ENCODE peak calls at places on chromosomes 16 and 17, in five cellular contexts. One of them, this sample, is unnamed.

GRCh38 chr16:48481772-48482171 is 96.6 kb upstream of the SIAH1 start:
- DNase-seq in Peyer's patch: no peak
- DNase-seq in transverse colon: no peak
- DNase-seq in cardiac fibroblast: no peak
- DNase-seq in ascending aorta: no peak
- DNase-seq in this sample: no peak

GRCh38 chr17:36151891-36152638 is 24.4 kb downstream of the TBC1D3B start:
- DNase-seq in Peyer's patch: no peak
- DNase-seq in transverse colon: no peak
- DNase-seq in cardiac fibroblast: no peak
- DNase-seq in ascending aorta: no peak
- DNase-seq in this sample: no peak

GRCh38 chr17:4559851-4560820 is at the start of gene GGT6:
- DNase-seq in Peyer's patch: no peak
- DNase-seq in transverse colon: peak
- DNase-seq in cardiac fibroblast: no peak
- DNase-seq in ascending aorta: no peak
- DNase-seq in this sample: no peak

GRCh38 chr16:367333-367903 is 2.9 kb downstream of the MRPL28 start:
- DNase-seq in Peyer's patch: no peak
- DNase-seq in transverse colon: no peak
- DNase-seq in cardiac fibroblast: no peak
- DNase-seq in ascending aorta: no peak
- DNase-seq in this sample: no peak

GRCh38 chr16:9102943-9103342 is 11.5 kb downstream of the HAPSTR1 start:
- DNase-seq in Peyer's patch: no peak
- DNase-seq in transverse colon: no peak
- DNase-seq in cardiac fibroblast: no peak
- DNase-seq in ascending aorta: no peak
- DNase-seq in this sample: no peak

GRCh38 chr17:83149761-83150251 is 70.4 kb downstream of the METRNL start:
- DNase-seq in Peyer's patch: no peak
- DNase-seq in transverse colon: no peak
- DNase-seq in cardiac fibroblast: no peak
- DNase-seq in ascending aorta: no peak
- DNase-seq in this sample: no peak

GRCh38 chr17:2695961-2696760 is 15.4 kb downstream of the CLUH start:
- DNase-seq in Peyer's patch: no peak
- DNase-seq in transverse colon: peak
- DNase-seq in cardiac fibroblast: no peak
- DNase-seq in ascending aorta: peak
- DNase-seq in this sample: peak

GRCh38 chr16:8892101-8892575 is 10.0 kb downstream of the LITAFD start:
- DNase-seq in Peyer's patch: peak
- DNase-seq in transverse colon: no peak
- DNase-seq in cardiac fibroblast: no peak
- DNase-seq in ascending aorta: no peak
- DNase-seq in this sample: no peak

GRCh38 chr17:48791128-48792032 is 25.6 kb downstream of the TTLL6 start:
- DNase-seq in Peyer's patch: peak
- DNase-seq in transverse colon: peak
- DNase-seq in cardiac fibroblast: peak
- DNase-seq in ascending aorta: no peak
- DNase-seq in this sample: peak

GRCh38 chr16:7304932-7305331 is 27.7 kb upstream of the RBFOX1 start:
- DNase-seq in Peyer's patch: no peak
- DNase-seq in transverse colon: no peak
- DNase-seq in cardiac fibroblast: no peak
- DNase-seq in ascending aorta: no peak
- DNase-seq in this sample: no peak

GRCh38 chr16:77700846-77701245 is 21.5 kb upstream of the NUDT7 start:
- DNase-seq in Peyer's patch: no peak
- DNase-seq in transverse colon: no peak
- DNase-seq in cardiac fibroblast: no peak
- DNase-seq in ascending aorta: no peak
- DNase-seq in this sample: no peak

GRCh38 chr16:13113786-13114185 is 212.4 kb downstream of the SHISA9 start:
- DNase-seq in Peyer's patch: no peak
- DNase-seq in transverse colon: no peak
- DNase-seq in cardiac fibroblast: no peak
- DNase-seq in ascending aorta: no peak
- DNase-seq in this sample: no peak
- TF ChIP-seq CTCF in Peyer's patch: no peak
- TF ChIP-seq CTCF in transverse colon: no peak
- TF ChIP-seq CTCF in cardiac fibroblast: no peak
- TF ChIP-seq CTCF in ascending aorta: no peak
- TF ChIP-seq CTCF in this sample: no peak

DNA sequence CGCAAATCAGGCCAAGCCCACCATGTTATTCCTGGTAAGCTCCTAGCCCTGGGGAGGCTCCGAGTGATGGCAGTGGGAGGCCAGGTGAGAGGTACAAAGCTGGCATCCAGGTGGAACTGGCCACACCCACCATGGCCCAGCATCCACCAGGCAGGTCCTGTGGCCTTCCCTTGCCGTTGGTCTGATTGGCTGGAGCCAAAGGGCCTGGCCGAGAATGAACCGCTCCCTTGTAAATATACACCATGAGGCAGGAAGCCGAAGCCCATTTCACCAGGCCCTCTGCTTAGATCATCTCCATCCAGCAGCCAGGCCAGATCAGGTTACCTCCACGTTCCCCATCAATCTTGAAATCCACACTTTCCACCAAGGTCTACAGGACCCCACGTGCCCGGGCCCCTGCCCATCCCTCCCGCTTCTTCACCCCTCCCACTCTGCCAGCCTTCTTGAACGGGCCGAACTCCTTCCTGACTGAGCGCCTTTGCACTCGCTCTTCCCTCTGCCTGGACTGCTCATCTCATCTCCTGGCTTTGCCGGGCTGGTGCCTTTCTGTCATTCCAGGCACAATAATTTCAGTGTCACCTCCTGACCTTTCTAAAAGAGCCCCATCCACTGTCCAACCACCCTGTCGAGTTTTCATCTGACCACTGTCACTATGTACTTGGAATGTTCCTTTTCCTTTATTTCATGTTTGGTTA is 5.8 kb downstream of the SOCS1 start:
- DNase-seq in Peyer's patch: no peak
- DNase-seq in transverse colon: no peak
- DNase-seq in cardiac fibroblast: peak
- DNase-seq in ascending aorta: no peak
- DNase-seq in this sample: no peak
- TF ChIP-seq CTCF in Peyer's patch: no peak
- TF ChIP-seq CTCF in transverse colon: no peak
- TF ChIP-seq CTCF in cardiac fibroblast: no peak
- TF ChIP-seq CTCF in ascending aorta: no peak
- TF ChIP-seq CTCF in this sample: no peak

GRCh38 chr17:54968954-54969400 is 412 bp downstream of the STXBP4 start:
- DNase-seq in Peyer's patch: no peak
- DNase-seq in transverse colon: peak
- DNase-seq in cardiac fibroblast: peak
- DNase-seq in ascending aorta: no peak
- DNase-seq in this sample: no peak

GRCh38 chr17:54971147-54971546 is 2.6 kb downstream of the STXBP4 start:
- DNase-seq in Peyer's patch: no peak
- DNase-seq in transverse colon: no peak
- DNase-seq in cardiac fibroblast: no peak
- DNase-seq in ascending aorta: no peak
- DNase-seq in this sample: no peak

GRCh38 chr17:54969658-54970572 is 1.4 kb downstream of the STXBP4 start:
- DNase-seq in Peyer's patch: no peak
- DNase-seq in transverse colon: no peak
- DNase-seq in cardiac fibroblast: no peak
- DNase-seq in ascending aorta: no peak
- DNase-seq in this sample: no peak

GRCh38 chr17:54967621-54968258 is 714 bp downstream of the COX11 start:
- DNase-seq in Peyer's patch: no peak
- DNase-seq in transverse colon: peak
- DNase-seq in cardiac fibroblast: peak
- DNase-seq in ascending aorta: no peak
- DNase-seq in this sample: no peak

DNA sequence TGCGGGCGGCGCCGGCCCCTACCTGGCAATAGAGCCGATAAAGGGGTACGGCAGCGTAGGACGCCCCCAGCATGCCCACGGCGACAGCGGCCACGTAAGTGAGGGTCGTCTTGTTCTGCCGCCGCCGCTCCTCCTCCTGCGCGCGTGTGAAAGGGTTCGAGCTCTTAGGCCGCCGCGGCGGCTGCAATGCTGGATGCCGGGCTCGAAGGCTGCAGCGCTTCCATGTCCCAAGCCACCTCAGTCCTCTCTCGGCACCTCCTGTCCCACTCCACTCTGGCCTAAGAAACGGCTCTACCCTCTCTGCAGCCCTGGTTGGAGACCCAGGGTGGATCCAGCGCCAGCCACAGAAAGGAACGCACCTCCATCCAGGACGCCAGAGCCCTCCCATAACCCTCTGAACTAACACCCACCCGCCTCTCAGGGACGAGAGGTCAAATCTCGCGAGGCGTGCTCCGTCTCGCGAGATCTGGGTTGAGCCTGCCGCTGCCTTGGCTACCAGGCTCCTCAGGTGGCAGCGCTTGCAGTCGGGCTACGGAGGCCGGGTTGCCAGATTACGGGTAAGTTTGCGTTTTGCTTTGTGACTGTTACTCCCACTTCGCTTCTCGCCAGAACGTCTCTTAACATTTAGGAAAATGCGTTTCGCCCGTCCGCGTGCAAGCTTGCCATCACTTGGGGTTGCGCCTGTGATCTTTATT is at the start of the genes COX11 and STXBP4:
- DNase-seq in Peyer's patch: peak
- DNase-seq in transverse colon: peak
- DNase-seq in cardiac fibroblast: peak
- DNase-seq in ascending aorta: peak
- DNase-seq in this sample: peak
- TF ChIP-seq CTCF in Peyer's patch: no peak
- TF ChIP-seq CTCF in transverse colon: peak
- TF ChIP-seq CTCF in cardiac fibroblast: peak
- TF ChIP-seq CTCF in ascending aorta: no peak
- TF ChIP-seq CTCF in this sample: no peak

GRCh38 chr16:84919267-84919666 is 92.1 kb downstream of the ZDHHC7 start:
- DNase-seq in Peyer's patch: no peak
- DNase-seq in transverse colon: no peak
- DNase-seq in cardiac fibroblast: no peak
- DNase-seq in ascending aorta: no peak
- DNase-seq in this sample: no peak
- TF ChIP-seq CTCF in Peyer's patch: no peak
- TF ChIP-seq CTCF in transverse colon: no peak
- TF ChIP-seq CTCF in cardiac fibroblast: no peak
- TF ChIP-seq CTCF in ascending aorta: no peak
- TF ChIP-seq CTCF in this sample: no peak

GRCh38 chr17:15659663-15660062 is 24.4 kb downstream of the TRIM16 start:
- DNase-seq in Peyer's patch: no peak
- DNase-seq in transverse colon: no peak
- DNase-seq in cardiac fibroblast: peak
- DNase-seq in ascending aorta: no peak
- DNase-seq in this sample: no peak
- TF ChIP-seq CTCF in Peyer's patch: no peak
- TF ChIP-seq CTCF in transverse colon: no peak
- TF ChIP-seq CTCF in cardiac fibroblast: no peak
- TF ChIP-seq CTCF in ascending aorta: no peak
- TF ChIP-seq CTCF in this sample: no peak

GRCh38 chr16:29995911-29996772 is at the start of gene INO80E:
- DNase-seq in Peyer's patch: peak
- DNase-seq in transverse colon: peak
- DNase-seq in cardiac fibroblast: peak
- DNase-seq in ascending aorta: peak
- DNase-seq in this sample: peak
- TF ChIP-seq CTCF in Peyer's patch: no peak
- TF ChIP-seq CTCF in transverse colon: no peak
- TF ChIP-seq CTCF in cardiac fibroblast: no peak
- TF ChIP-seq CTCF in ascending aorta: no peak
- TF ChIP-seq CTCF in this sample: no peak

DNA sequence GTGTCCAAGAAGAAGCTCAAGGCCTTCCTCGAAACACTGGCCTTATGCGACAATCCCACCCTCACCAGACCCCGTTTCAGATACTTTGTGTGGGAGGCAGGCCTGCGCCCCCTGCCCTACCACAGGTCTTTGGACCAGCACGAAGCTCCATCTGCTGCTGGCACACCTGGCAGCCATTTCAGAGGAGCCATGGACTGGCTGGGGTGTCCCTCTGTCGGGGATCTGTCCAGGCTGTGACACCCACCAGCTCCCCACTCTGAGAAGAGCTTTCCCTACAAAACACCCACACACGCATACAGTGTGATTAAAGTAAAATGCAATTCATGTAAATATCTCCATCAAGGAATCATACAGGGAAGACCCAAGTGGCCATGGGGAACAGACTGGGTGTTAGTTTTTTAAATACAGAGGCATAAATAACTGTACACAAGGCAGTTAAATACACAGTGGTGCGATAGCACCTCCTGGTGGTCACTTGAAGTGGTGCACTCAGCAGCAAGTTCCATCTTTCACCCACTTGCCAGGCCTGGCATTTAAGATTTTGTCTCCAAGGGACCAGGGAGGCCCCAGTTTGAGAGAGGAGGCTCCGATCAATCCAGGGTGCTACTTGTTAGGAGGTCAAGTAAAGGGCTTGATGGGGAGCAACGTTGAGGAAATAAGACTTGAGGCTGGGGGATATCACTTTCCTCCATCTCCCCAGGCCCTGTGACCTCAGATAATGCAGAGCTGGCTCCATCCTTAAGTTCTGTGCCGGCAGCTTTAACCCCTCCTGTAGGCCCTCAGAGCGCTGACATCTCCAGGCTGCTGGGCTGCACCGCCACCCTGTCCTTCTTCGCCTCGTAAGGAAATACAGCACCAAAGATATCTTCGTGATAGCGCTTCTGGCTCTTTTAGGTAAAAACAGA is 43.6 kb downstream of the NOS2 start:
- DNase-seq in Peyer's patch: peak
- DNase-seq in transverse colon: peak
- DNase-seq in cardiac fibroblast: peak
- DNase-seq in ascending aorta: no peak
- DNase-seq in this sample: peak
- TF ChIP-seq CTCF in Peyer's patch: peak
- TF ChIP-seq CTCF in transverse colon: peak
- TF ChIP-seq CTCF in cardiac fibroblast: peak
- TF ChIP-seq CTCF in ascending aorta: peak
- TF ChIP-seq CTCF in this sample: no peak

DNA sequence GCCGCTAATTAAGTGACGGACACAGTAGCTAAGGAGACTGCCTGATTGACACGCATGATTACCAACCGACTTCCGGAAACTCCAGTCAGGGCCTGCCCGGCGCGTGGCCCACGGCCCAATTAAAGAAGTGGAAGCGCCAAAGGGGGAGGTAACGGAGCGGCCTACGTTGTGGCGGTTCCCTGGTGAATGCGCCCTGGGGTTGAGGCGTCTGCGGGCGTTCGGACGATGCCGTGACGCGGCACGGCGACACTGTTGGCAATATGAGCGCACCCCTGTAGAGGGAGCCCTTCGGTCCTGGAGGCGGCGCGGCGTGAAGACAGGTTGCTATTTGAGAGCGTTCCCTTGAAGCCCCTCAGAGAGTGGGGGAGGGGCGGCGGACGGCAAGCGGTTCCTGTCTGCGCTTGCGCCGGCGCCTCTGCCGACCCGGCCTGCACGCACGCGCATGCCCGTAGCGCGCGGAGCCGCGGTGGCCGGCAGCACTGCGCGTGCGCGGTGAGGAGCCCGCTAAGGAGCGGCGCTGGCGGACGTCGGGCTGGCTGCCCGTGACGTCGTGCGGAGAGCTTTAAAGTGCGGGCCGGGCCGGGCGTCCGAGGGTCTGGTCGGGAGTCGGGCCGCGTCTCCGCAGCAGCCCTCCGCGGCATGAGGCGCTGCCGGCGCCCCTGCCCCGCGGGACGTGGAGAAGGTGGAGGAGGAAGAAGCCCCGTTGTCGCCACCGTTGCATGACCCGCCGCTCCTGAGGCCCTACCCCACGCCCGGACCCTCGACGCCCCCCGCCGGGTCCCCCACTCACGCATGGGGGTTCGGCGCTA is at the start of gene ALKBH5:
- DNase-seq in Peyer's patch: peak
- DNase-seq in transverse colon: peak
- DNase-seq in cardiac fibroblast: peak
- DNase-seq in ascending aorta: peak
- DNase-seq in this sample: peak
- TF ChIP-seq CTCF in Peyer's patch: peak
- TF ChIP-seq CTCF in transverse colon: peak
- TF ChIP-seq CTCF in cardiac fibroblast: peak
- TF ChIP-seq CTCF in ascending aorta: no peak
- TF ChIP-seq CTCF in this sample: no peak

This sample was measured in omental fat pad.